ENCODE peak calls at places on chromosomes 2 and 18, in nine cellular contexts. R is endothelial cell, H is fibroblast of lung, B is hepatocyte, U is suprapubic skin, S is ovary, G is cardiac fibroblast, J is uterus, T is pancreas. C is an unnamed sample.

GRCh38 chr2:96847586-96847985 is 3.8 kb upstream of the ANKRD23 start:
- DNase-seq in J (no peak), B (no peak), U (no peak), G (no peak), S (no peak), H (no peak), R (no peak), T (no peak), C (no peak)

GRCh38 chr2:172106128-172106961 is 3.6 kb upstream of the DLX2 start:
- DNase-seq in J (no peak), G (peak; percentile 62), H (peak; percentile 32), R (no peak), B (peak; percentile 48), S (peak; percentile 36), U (no peak), T (no peak), C (no peak)

GRCh38 chr2:213411582-213412289 is 127.5 kb downstream of the SPAG16 start:
- DNase-seq in S (no peak), B (no peak), R (no peak), T (no peak), J (no peak), H (no peak), G (no peak), U (no peak), C (no peak)

GRCh38 chr18:55839350-55839749 is 251.4 kb upstream of the TCF4 start:
- DNase-seq in J (no peak), S (no peak), H (peak; percentile 91), G (peak; percentile 76), R (no peak), U (no peak), B (no peak), T (no peak), C (no peak)

GRCh38 chr2:160701822-160702221 is 208.2 kb upstream of the RBMS1 start:
- DNase-seq in G (no peak), J (no peak), H (no peak), R (no peak), B (no peak), S (no peak), T (no peak), U (no peak), C (no peak)

GRCh38 chr2:102540882-102541281 is 67.9 kb downstream of the SLC9A4 start:
- DNase-seq in J (no peak), G (no peak), H (no peak), U (no peak), T (no peak), R (no peak), B (peak; percentile 28), S (no peak), C (no peak)

GRCh38 chr2:8986327-8986976 is 17.0 kb downstream of the MBOAT2 start:
- DNase-seq in R (peak; percentile 54), H (no peak), J (no peak), S (no peak), T (no peak), G (no peak), U (no peak), B (no peak), C (no peak)

GRCh38 chr2:25377822-25378421 is 36.2 kb upstream of the DNMT3A start:
- DNase-seq in S (peak; percentile 25), T (no peak), B (no peak), R (no peak), J (no peak), H (no peak), G (no peak), U (no peak), C (no peak)

GRCh38 chr2:124804014-124804940 is 779.2 kb downstream of the CNTNAP5 start:
- DNase-seq in T (no peak), J (no peak), R (peak; percentile 22), G (peak; percentile 31), S (no peak), U (no peak), B (peak; percentile 50), H (peak; percentile 4), C (no peak)

GRCh38 chr18:66344227-66344626 is 259.7 kb downstream of the CDH19 start:
- DNase-seq in R (no peak), B (peak; percentile 11), H (no peak), J (no peak), T (no peak), U (no peak), G (no peak), S (no peak), C (no peak)

GRCh38 chr2:85110991-85111560 is 22.1 kb upstream of the TCF7L1 start:
- DNase-seq in S (no peak), H (peak; percentile 71), U (no peak), J (no peak), T (no peak), B (no peak), R (no peak), G (peak; percentile 23), C (no peak)

GRCh38 chr2:174603280-174603679 is 5.7 kb upstream of the WIPF1 start:
- DNase-seq in U (no peak), H (peak; percentile 76), R (peak; percentile 42), G (peak; percentile 82), S (no peak), T (peak; percentile 42), B (no peak), J (peak; percentile 35), C (no peak)

GRCh38 chr2:44954902-44955592 is 13.5 kb downstream of the SIX3 start:
- DNase-seq in R (no peak), T (no peak), B (no peak), H (no peak), U (no peak), G (no peak), J (no peak), S (no peak), C (no peak)

GRCh38 chr2:110146183-110146944 is 30.7 kb upstream of the MALL start:
- DNase-seq in R (no peak), G (no peak), J (no peak), B (no peak), T (no peak), U (no peak), H (no peak), S (no peak), C (no peak)

GRCh38 chr2:63840785-63841253 is 877 bp upstream of the UGP2 start:
- DNase-seq in U (peak; percentile 99), J (peak; percentile 99), S (peak; percentile 98), B (peak; percentile 100), T (peak; percentile 98), R (peak; percentile 97), G (peak; percentile 98), H (peak; percentile 98), C (peak; percentile 98)

GRCh38 chr2:202762546-202762945 is 109.0 kb downstream of the ICA1L start:
- DNase-seq in G (no peak), R (no peak), H (no peak), U (no peak), S (no peak), B (no peak), J (no peak), T (no peak), C (no peak)

GRCh38 chr2:71453404-71454220 is at the start of gene DYSF:
- DNase-seq in R (peak; percentile 63), T (peak; percentile 22), U (no peak), H (peak; percentile 48), J (no peak), S (peak; percentile 23), B (peak; percentile 42), G (peak; percentile 60), C (no peak)

GRCh38 chr2:159077869-159078268 is 109.4 kb downstream of the TANC1 start:
- DNase-seq in R (no peak), H (no peak), B (no peak), G (no peak), U (no peak), T (no peak), S (no peak), J (no peak), C (no peak)

GRCh38 chr18:23619388-23619873 is 33.1 kb upstream of the NPC1 start:
- DNase-seq in H (peak; percentile 32), T (no peak), B (peak; percentile 64), J (peak; percentile 34), U (no peak), G (peak; percentile 13), S (peak; percentile 80), R (peak; percentile 17), C (no peak)

GRCh38 chr2:196783431-196784094 is 15.9 kb downstream of the GTF3C3 start:
- DNase-seq in R (no peak), T (no peak), H (peak; percentile 70), S (no peak), B (no peak), J (no peak), G (peak; percentile 69), U (no peak), C (no peak)

GRCh38 chr18:43970656-43971055 is 693.4 kb upstream of the SYT4 start:
- DNase-seq in H (peak; percentile 30), G (no peak), S (no peak), B (no peak), U (no peak), T (no peak), J (no peak), R (no peak), C (no peak)

GRCh38 chr2:152564754-152565551 is 152.3 kb downstream of the PRPF40A start:
- DNase-seq in G (no peak), T (no peak), H (no peak), S (no peak), B (no peak), R (no peak), J (no peak), U (no peak), C (no peak)

GRCh38 chr2:224861266-224861665 is 145.1 kb upstream of the CCDC195 start:
- DNase-seq in R (no peak), U (no peak), S (no peak), B (no peak), H (no peak), G (no peak), J (no peak), T (no peak), C (no peak)

GRCh38 chr2:183068561-183068960 is 10.0 kb upstream of the DUSP19 start:
- DNase-seq in T (no peak), S (no peak), J (no peak), H (no peak), B (no peak), U (no peak), R (no peak), G (no peak), C (no peak)
- TF ChIP-seq CTCF in T (no peak), S (no peak), J (no peak), H (no peak), B (no peak), U (no peak), R (no peak), G (no peak), C (no peak)

GRCh38 chr2:20227894-20228505 is 3.1 kb upstream of the SDC1 start:
- DNase-seq in B (no peak), J (no peak), T (no peak), S (no peak), H (no peak), U (no peak), G (no peak), R (no peak), C (peak; percentile 22)
- TF ChIP-seq CTCF in B (no peak), J (no peak), T (no peak), S (no peak), H (no peak), U (no peak), G (no peak), R (no peak), C (no peak)

GRCh38 chr2:236133410-236134012 is 34.7 kb downstream of the GBX2 start:
- DNase-seq in S (no peak), G (no peak), R (no peak), T (no peak), B (no peak), U (no peak), H (no peak), J (no peak), C (no peak)
- TF ChIP-seq CTCF in S (no peak), G (peak; percentile 5), R (no peak), T (no peak), B (no peak), U (no peak), H (no peak), J (no peak), C (no peak)

GRCh38 chr2:104733544-104733943 is 120.4 kb upstream of the POU3F3 start:
- DNase-seq in J (no peak), H (no peak), B (peak; percentile 26), T (no peak), G (no peak), R (peak; percentile 41), S (no peak), U (no peak), C (no peak)
- TF ChIP-seq CTCF in J (no peak), H (no peak), B (peak; percentile 32), T (no peak), G (peak; percentile 1), R (peak; percentile 59), S (no peak), U (peak; percentile 16), C (peak; percentile 63)

C was measured in type B pancreatic cell.